ENCODE peak calls at places on chromosome 3, in eight cellular contexts. One of them, this sample, is unnamed. For H3K27me3, the result is how much of the 10 kb centered on the place peaks cover.

GRCh38 chr3:187101184-187102072 is 37.9 kb downstream of the RPL39L start:
- DNase-seq in lung: peak
- DNase-seq in body of pancreas: peak
- DNase-seq in GM06990: no peak
- DNase-seq in AG04450: peak
- DNase-seq in GM23338: no peak
- DNase-seq in H1: no peak
- DNase-seq in neural progenitor cell: no peak
- DNase-seq in this sample: no peak

GRCh38 chr3:104397713-104398112 is 969.0 kb upstream of the ALCAM start:
- DNase-seq in lung: no peak
- DNase-seq in body of pancreas: no peak
- DNase-seq in GM06990: no peak
- DNase-seq in AG04450: no peak
- DNase-seq in GM23338: no peak
- DNase-seq in H1: no peak
- DNase-seq in neural progenitor cell: no peak
- DNase-seq in this sample: no peak

GRCh38 chr3:55661141-55661540 is 174.0 kb upstream of the WNT5A start:
- DNase-seq in lung: no peak
- DNase-seq in body of pancreas: no peak
- DNase-seq in GM06990: peak
- DNase-seq in AG04450: no peak
- DNase-seq in GM23338: no peak
- DNase-seq in H1: no peak
- DNase-seq in neural progenitor cell: no peak
- DNase-seq in this sample: no peak

GRCh38 chr3:75272708-75273107 is 391.4 kb upstream of the FRG2C start:
- DNase-seq in lung: no peak
- DNase-seq in body of pancreas: no peak
- DNase-seq in GM06990: no peak
- DNase-seq in AG04450: peak
- DNase-seq in GM23338: no peak
- DNase-seq in H1: no peak
- DNase-seq in neural progenitor cell: no peak
- DNase-seq in this sample: no peak

GRCh38 chr3:122055215-122055614 is at the start of gene CD86:
- DNase-seq in lung: no peak
- DNase-seq in body of pancreas: no peak
- DNase-seq in GM06990: peak
- DNase-seq in AG04450: no peak
- DNase-seq in GM23338: no peak
- DNase-seq in H1: no peak
- DNase-seq in neural progenitor cell: no peak
- DNase-seq in this sample: peak

GRCh38 chr3:16288664-16289063 is 23.7 kb downstream of the OXNAD1 start:
- DNase-seq in lung: no peak
- DNase-seq in body of pancreas: no peak
- DNase-seq in GM06990: no peak
- DNase-seq in AG04450: no peak
- DNase-seq in GM23338: no peak
- DNase-seq in H1: no peak
- DNase-seq in neural progenitor cell: no peak
- DNase-seq in this sample: no peak

GRCh38 chr3:58178528-58179234 is 32.1 kb downstream of the DNASE1L3 start:
- DNase-seq in lung: no peak
- DNase-seq in body of pancreas: no peak
- DNase-seq in GM06990: no peak
- DNase-seq in AG04450: no peak
- DNase-seq in GM23338: no peak
- DNase-seq in H1: no peak
- DNase-seq in neural progenitor cell: no peak
- DNase-seq in this sample: no peak

GRCh38 chr3:140397847-140398246 is 280.0 kb upstream of the TRIM42 start:
- DNase-seq in lung: no peak
- DNase-seq in body of pancreas: no peak
- DNase-seq in GM06990: no peak
- DNase-seq in AG04450: no peak
- DNase-seq in GM23338: no peak
- DNase-seq in H1: no peak
- DNase-seq in neural progenitor cell: no peak
- DNase-seq in this sample: no peak

GRCh38 chr3:149128856-149129255 is 582 bp upstream of the HPS3 start:
- DNase-seq in lung: no peak
- DNase-seq in body of pancreas: no peak
- DNase-seq in GM06990: no peak
- DNase-seq in AG04450: no peak
- DNase-seq in GM23338: no peak
- DNase-seq in H1: no peak
- DNase-seq in neural progenitor cell: no peak
- DNase-seq in this sample: no peak

GRCh38 chr3:138241061-138241460 is 54.0 kb downstream of the ARMC8 start:
- DNase-seq in lung: no peak
- DNase-seq in body of pancreas: no peak
- DNase-seq in GM06990: no peak
- DNase-seq in AG04450: peak
- DNase-seq in GM23338: no peak
- DNase-seq in H1: no peak
- DNase-seq in neural progenitor cell: no peak
- DNase-seq in this sample: no peak

GRCh38 chr3:23859012-23859743 is 53.4 kb downstream of the UBE2E1 start:
- DNase-seq in lung: no peak
- DNase-seq in body of pancreas: peak
- DNase-seq in GM06990: no peak
- DNase-seq in AG04450: no peak
- DNase-seq in GM23338: no peak
- DNase-seq in H1: no peak
- DNase-seq in neural progenitor cell: no peak
- DNase-seq in this sample: no peak

GRCh38 chr3:107959767-107960166 is 131.1 kb downstream of the CD47 start:
- DNase-seq in lung: no peak
- DNase-seq in body of pancreas: no peak
- DNase-seq in GM06990: no peak
- DNase-seq in AG04450: no peak
- DNase-seq in GM23338: no peak
- DNase-seq in H1: no peak
- DNase-seq in neural progenitor cell: no peak
- DNase-seq in this sample: no peak

GRCh38 chr3:120171134-120171863 is 77.1 kb upstream of the GSK3B start:
- DNase-seq in lung: no peak
- DNase-seq in body of pancreas: no peak
- DNase-seq in GM06990: no peak
- DNase-seq in AG04450: no peak
- DNase-seq in GM23338: no peak
- DNase-seq in H1: no peak
- DNase-seq in neural progenitor cell: no peak
- DNase-seq in this sample: no peak

GRCh38 chr3:89266074-89266473 is 158.7 kb downstream of the EPHA3 start:
- DNase-seq in lung: no peak
- DNase-seq in body of pancreas: no peak
- DNase-seq in GM06990: no peak
- DNase-seq in AG04450: no peak
- DNase-seq in GM23338: no peak
- DNase-seq in H1: no peak
- DNase-seq in neural progenitor cell: no peak
- DNase-seq in this sample: no peak

GRCh38 chr3:138747229-138747628 is 87.5 kb downstream of the PIK3CB start:
- DNase-seq in lung: no peak
- DNase-seq in body of pancreas: no peak
- DNase-seq in GM06990: no peak
- DNase-seq in AG04450: no peak
- DNase-seq in GM23338: no peak
- DNase-seq in H1: no peak
- DNase-seq in neural progenitor cell: no peak
- DNase-seq in this sample: no peak

GRCh38 chr3:78613366-78614008 is 1154.3 kb downstream of the ROBO1 start:
- DNase-seq in lung: no peak
- DNase-seq in body of pancreas: no peak
- DNase-seq in GM06990: no peak
- DNase-seq in AG04450: no peak
- DNase-seq in GM23338: no peak
- DNase-seq in H1: no peak
- DNase-seq in neural progenitor cell: no peak
- DNase-seq in this sample: no peak

GRCh38 chr3:10568549-10568948 is 63.2 kb upstream of the ATP2B2 start:
- DNase-seq in lung: no peak
- DNase-seq in body of pancreas: no peak
- DNase-seq in GM06990: no peak
- DNase-seq in AG04450: no peak
- DNase-seq in GM23338: no peak
- DNase-seq in H1: no peak
- DNase-seq in neural progenitor cell: no peak
- DNase-seq in this sample: no peak

GRCh38 chr3:42804831-42805821 is 836 bp upstream of the HIGD1A start:
- DNase-seq in lung: no peak
- DNase-seq in body of pancreas: peak
- DNase-seq in GM06990: peak
- DNase-seq in AG04450: no peak
- DNase-seq in GM23338: peak
- DNase-seq in H1: no peak
- DNase-seq in neural progenitor cell: peak
- DNase-seq in this sample: no peak

GRCh38 chr3:14774431-14774830 is 44.3 kb upstream of the FGD5 start:
- DNase-seq in lung: no peak
- DNase-seq in body of pancreas: no peak
- DNase-seq in GM06990: no peak
- DNase-seq in AG04450: no peak
- DNase-seq in GM23338: no peak
- DNase-seq in H1: no peak
- DNase-seq in neural progenitor cell: no peak
- DNase-seq in this sample: no peak

GRCh38 chr3:82807781-82808180 is 1046.3 kb upstream of the GBE1 start:
- DNase-seq in lung: no peak
- DNase-seq in body of pancreas: no peak
- DNase-seq in GM06990: no peak
- DNase-seq in AG04450: no peak
- DNase-seq in GM23338: no peak
- DNase-seq in H1: no peak
- DNase-seq in neural progenitor cell: no peak
- DNase-seq in this sample: no peak

GRCh38 chr3:9778102-9778501 is 8.4 kb upstream of the CAMK1 start:
- DNase-seq in lung: no peak
- DNase-seq in body of pancreas: no peak
- DNase-seq in GM06990: no peak
- DNase-seq in AG04450: no peak
- DNase-seq in GM23338: no peak
- DNase-seq in H1: no peak
- DNase-seq in neural progenitor cell: no peak
- DNase-seq in this sample: peak

GRCh38 chr3:151419806-151420205 is 35.3 kb upstream of the P2RY12 start:
- DNase-seq in lung: no peak
- DNase-seq in body of pancreas: no peak
- DNase-seq in GM06990: no peak
- DNase-seq in AG04450: no peak
- DNase-seq in GM23338: no peak
- DNase-seq in H1: no peak
- DNase-seq in neural progenitor cell: no peak
- DNase-seq in this sample: no peak

GRCh38 chr3:151423091-151423490 is 37.8 kb downstream of the IGSF10 start:
- DNase-seq in lung: no peak
- DNase-seq in body of pancreas: no peak
- DNase-seq in GM06990: no peak
- DNase-seq in AG04450: no peak
- DNase-seq in GM23338: no peak
- DNase-seq in H1: no peak
- DNase-seq in neural progenitor cell: no peak
- DNase-seq in this sample: no peak

GRCh38 chr3:151425640-151426336 is 35.1 kb downstream of the IGSF10 start:
- DNase-seq in lung: no peak
- DNase-seq in body of pancreas: no peak
- DNase-seq in GM06990: no peak
- DNase-seq in AG04450: no peak
- DNase-seq in GM23338: peak
- DNase-seq in H1: no peak
- DNase-seq in neural progenitor cell: no peak
- DNase-seq in this sample: no peak

GRCh38 chr3:151426337-151426648 is 34.6 kb downstream of the IGSF10 start:
- DNase-seq in lung: no peak
- DNase-seq in body of pancreas: no peak
- DNase-seq in GM06990: peak
- DNase-seq in AG04450: no peak
- DNase-seq in GM23338: no peak
- DNase-seq in H1: no peak
- DNase-seq in neural progenitor cell: no peak
- DNase-seq in this sample: no peak

DNA sequence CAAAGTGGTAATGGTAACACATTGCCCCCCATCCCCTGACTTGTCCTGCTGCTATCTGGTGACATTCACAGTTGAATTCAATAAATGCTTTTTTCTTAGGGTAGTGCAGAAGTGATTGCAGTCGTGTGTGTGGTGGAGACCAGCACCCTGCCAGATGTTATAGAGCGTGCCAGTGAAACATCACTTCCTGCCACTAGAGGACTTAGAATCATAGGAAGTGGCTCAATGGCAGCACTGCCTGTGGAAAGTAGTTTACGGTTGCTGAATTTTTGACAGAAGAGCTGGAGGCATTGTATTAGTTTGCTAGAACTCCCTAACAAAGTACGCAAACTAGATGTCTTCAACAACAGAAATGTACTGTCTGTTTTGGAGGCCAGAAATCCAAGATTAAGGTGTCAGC is 37.4 kb upstream of the P2RY12 start:
- DNase-seq in lung: no peak
- DNase-seq in body of pancreas: no peak
- DNase-seq in GM06990: no peak
- DNase-seq in AG04450: no peak
- DNase-seq in GM23338: peak
- DNase-seq in H1: no peak
- DNase-seq in neural progenitor cell: no peak
- DNase-seq in this sample: no peak
- TF ChIP-seq CTCF in lung: no peak
- TF ChIP-seq CTCF in body of pancreas: no peak
- TF ChIP-seq CTCF in GM06990: peak
- TF ChIP-seq CTCF in AG04450: no peak
- TF ChIP-seq CTCF in GM23338: peak
- TF ChIP-seq CTCF in H1: no peak
- TF ChIP-seq CTCF in neural progenitor cell: peak
- TF ChIP-seq CTCF in this sample: peak

GRCh38 chr3:124034809-124035152 is 42.9 kb upstream of the ROPN1 start:
- DNase-seq in lung: no peak
- DNase-seq in body of pancreas: no peak
- DNase-seq in GM06990: no peak
- DNase-seq in AG04450: no peak
- DNase-seq in GM23338: no peak
- DNase-seq in H1: no peak
- DNase-seq in neural progenitor cell: peak
- DNase-seq in this sample: no peak
- H3K27me3 ChIP-seq in lung: under half
- H3K27me3 ChIP-seq in body of pancreas: under half
- H3K27me3 ChIP-seq in GM06990: under half
- H3K27me3 ChIP-seq in AG04450: under half
- H3K27me3 ChIP-seq in GM23338: half or more
- H3K27me3 ChIP-seq in H1: under half
- H3K27me3 ChIP-seq in neural progenitor cell: half or more
- H3K27me3 ChIP-seq in this sample: half or more

GRCh38 chr3:12679468-12679867 is 15.6 kb upstream of the RAF1 start:
- DNase-seq in lung: no peak
- DNase-seq in body of pancreas: no peak
- DNase-seq in GM06990: no peak
- DNase-seq in AG04450: peak
- DNase-seq in GM23338: no peak
- DNase-seq in H1: no peak
- DNase-seq in neural progenitor cell: no peak
- DNase-seq in this sample: no peak
- TF ChIP-seq CTCF in lung: no peak
- TF ChIP-seq CTCF in body of pancreas: no peak
- TF ChIP-seq CTCF in GM06990: no peak
- TF ChIP-seq CTCF in AG04450: no peak
- TF ChIP-seq CTCF in GM23338: no peak
- TF ChIP-seq CTCF in H1: no peak
- TF ChIP-seq CTCF in neural progenitor cell: no peak
- TF ChIP-seq CTCF in this sample: no peak

GRCh38 chr3:169659096-169659521 is 4.4 kb downstream of the MECOM start:
- DNase-seq in lung: no peak
- DNase-seq in body of pancreas: peak
- DNase-seq in GM06990: no peak
- DNase-seq in AG04450: no peak
- DNase-seq in GM23338: peak
- DNase-seq in H1: no peak
- DNase-seq in neural progenitor cell: peak
- DNase-seq in this sample: no peak
- H3K27me3 ChIP-seq in lung: under half
- H3K27me3 ChIP-seq in body of pancreas: under half
- H3K27me3 ChIP-seq in GM06990: under half
- H3K27me3 ChIP-seq in AG04450: under half
- H3K27me3 ChIP-seq in GM23338: half or more
- H3K27me3 ChIP-seq in H1: under half
- H3K27me3 ChIP-seq in neural progenitor cell: half or more
- H3K27me3 ChIP-seq in this sample: half or more